ENCODE peak calls at places on chromosomes 11 and 22, in nine cellular contexts. Z is K562, M is keratinocyte, L is left ventricle myocardium inferior, V is AG09319, N is HFFc6, P is A549, O is mucosa of descending colon, W is H9. A is an unnamed sample.

GRCh38 chr11:20671856-20672546 is 2.6 kb downstream of the NELL1 start:
- DNase-seq in M (no peak), W (no peak), N (peak; percentile 2), Z (peak; percentile 4), P (peak; percentile 31), O (no peak), L (no peak), V (no peak), A (no peak)

GRCh38 chr22:21762712-21763581 is 27.4 kb upstream of the YPEL1 start:
- DNase-seq in L (no peak), N (no peak), V (no peak), Z (no peak), W (no peak), O (no peak), M (no peak), P (no peak), A (no peak)

GRCh38 chr22:22452211-22452610 is 56.3 kb downstream of the ZNF280B start:
- DNase-seq in L (no peak), W (no peak), O (no peak), P (no peak), M (no peak), N (no peak), V (no peak), Z (no peak), A (no peak)

GRCh38 chr22:20584872-20585639 is 77.6 kb downstream of the MED15 start:
- DNase-seq in W (no peak), L (peak; percentile 15), V (no peak), O (no peak), P (no peak), M (no peak), N (no peak), Z (no peak), A (no peak)

GRCh38 chr11:15941206-15941770 is 415.1 kb downstream of the SOX6 start:
- DNase-seq in V (peak; percentile 28), O (no peak), M (no peak), N (peak; percentile 2), L (peak; percentile 27), W (peak; percentile 87), Z (peak; percentile 76), P (no peak), A (no peak)

GRCh38 chr11:47886096-47886495 is 37.9 kb upstream of the NUP160 start:
- DNase-seq in Z (no peak), W (no peak), P (no peak), V (no peak), L (no peak), M (no peak), O (peak; percentile 20), N (peak; percentile 74), A (peak; percentile 75)

GRCh38 chr11:72228229-72228843 is 3.8 kb downstream of the INPPL1 start:
- DNase-seq in O (no peak), N (no peak), Z (no peak), L (no peak), P (no peak), M (no peak), V (no peak), W (peak; percentile 39), A (no peak)

GRCh38 chr11:115616941-115617340 is 112.7 kb upstream of the CADM1 start:
- DNase-seq in N (no peak), P (no peak), M (no peak), V (peak; percentile 8), W (no peak), O (peak; percentile 3), Z (no peak), L (peak; percentile 27), A (peak; percentile 44)

GRCh38 chr11:63517156-63517555 is 11.3 kb downstream of the LGALS12 start:
- DNase-seq in M (no peak), N (no peak), V (no peak), L (no peak), Z (peak; percentile 88), P (no peak), O (no peak), W (no peak), A (no peak)

DNA sequence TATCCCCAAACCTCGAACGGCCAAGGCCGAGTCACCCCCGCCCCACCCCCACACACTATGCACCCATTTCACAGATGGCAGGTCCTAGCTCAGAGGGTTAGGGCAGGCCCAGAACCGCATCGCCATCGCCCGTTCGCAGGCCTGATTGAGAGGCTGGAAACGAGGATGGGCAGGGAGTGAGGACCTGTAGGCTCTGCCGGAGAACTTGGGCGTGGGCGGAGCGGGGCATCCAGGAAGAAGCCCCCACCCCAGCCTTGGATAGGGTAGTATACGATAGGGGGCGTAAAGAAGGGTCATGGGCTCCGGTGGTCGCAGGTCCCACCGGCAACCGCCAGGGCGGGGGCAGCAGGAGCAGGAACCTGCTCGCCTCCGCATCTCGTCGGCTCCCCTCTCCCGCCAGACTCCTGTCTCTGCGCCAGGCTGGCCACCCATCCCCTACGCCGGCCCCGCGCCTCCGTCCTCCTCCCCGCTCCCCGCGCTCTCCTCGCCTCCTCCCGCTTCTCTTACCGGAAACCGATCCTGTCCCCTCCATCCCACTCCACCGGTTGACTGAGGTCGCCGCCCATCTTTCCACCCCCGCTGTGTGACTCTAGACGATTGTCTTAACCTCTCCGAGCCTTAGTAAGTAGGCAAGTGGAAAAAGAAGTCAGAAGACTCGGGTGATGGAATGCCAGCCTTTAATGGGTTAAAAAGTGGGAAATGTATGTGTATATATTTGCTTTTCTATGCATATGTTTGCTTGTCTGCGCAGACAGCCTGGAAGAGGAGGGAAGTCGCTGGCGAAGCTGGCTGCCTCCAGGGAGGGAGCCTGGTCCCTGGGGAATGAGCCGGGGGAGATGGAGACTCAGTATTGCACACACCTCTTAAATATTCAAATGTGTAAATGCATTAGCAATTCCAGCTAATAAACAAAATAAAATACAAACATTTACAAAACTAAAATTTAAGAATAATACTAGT is 52.8 kb downstream of the CYTH4 start:
- DNase-seq in V (no peak), M (no peak), O (no peak), L (no peak), P (no peak), Z (no peak), N (no peak), W (peak; percentile 74), A (no peak)
- TF ChIP-seq CTCF in V (no peak), M (no peak), O (no peak), L (no peak), P (no peak), Z (no peak), N (peak; percentile 4), W (peak; percentile 60), A (no peak)

GRCh38 chr11:126914941-126915340 is 85.6 kb downstream of the KIRREL3 start:
- DNase-seq in O (no peak), P (no peak), V (peak; percentile 49), Z (no peak), N (peak; percentile 16), M (no peak), W (no peak), L (no peak), A (peak; percentile 83)
- TF ChIP-seq CTCF in O (no peak), P (no peak), V (no peak), Z (no peak), N (no peak), M (no peak), W (no peak), L (no peak), A (no peak)

DNA sequence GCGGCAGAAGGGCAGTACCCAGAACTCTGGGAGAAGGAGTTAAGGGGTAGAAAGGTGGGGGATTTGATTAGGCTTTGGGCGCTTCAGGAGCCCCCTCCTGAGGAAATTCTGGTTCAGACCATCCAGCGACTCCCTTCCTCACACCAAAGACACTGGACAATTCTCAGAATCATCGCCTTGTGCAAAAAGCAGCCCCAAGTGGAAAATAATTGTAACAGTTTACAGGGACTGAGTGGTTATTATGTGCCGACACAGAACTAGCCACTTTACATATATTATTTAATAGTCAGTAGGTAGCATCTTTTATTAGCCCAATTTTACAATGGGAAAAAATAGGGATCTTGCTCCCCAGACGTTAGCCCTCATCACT is 667 bp upstream of the TRIM3 start:
- DNase-seq in V (no peak), N (peak; percentile 23), P (no peak), L (no peak), W (no peak), Z (no peak), O (no peak), M (no peak), A (no peak)
- TF ChIP-seq CTCF in V (no peak), N (peak; percentile 5), P (no peak), L (no peak), W (no peak), Z (no peak), O (no peak), M (no peak), A (no peak)

GRCh38 chr11:59545179-59546020 is 34.1 kb downstream of the OR4D9 start:
- DNase-seq in P (peak; percentile 76), N (no peak), M (no peak), Z (peak; percentile 98), V (no peak), O (no peak), L (no peak), W (peak; percentile 47), A (peak; percentile 98)

GRCh38 chr11:59542142-59542810 is 30.9 kb downstream of the OR4D9 start:
- DNase-seq in Z (no peak), M (no peak), P (no peak), L (no peak), V (no peak), O (no peak), N (no peak), W (peak; percentile 1), A (no peak)

GRCh38 chr11:59550368-59550841 is 39.1 kb downstream of the OR4D9 start:
- DNase-seq in W (peak; percentile 96), O (peak; percentile 86), P (peak; percentile 76), V (peak; percentile 94), Z (peak; percentile 97), N (peak; percentile 98), L (peak; percentile 68), M (no peak), A (peak; percentile 90)

GRCh38 chr11:59548309-59548656 is 36.9 kb downstream of the OR4D9 start:
- DNase-seq in O (no peak), W (no peak), N (no peak), V (no peak), P (no peak), Z (no peak), L (no peak), M (no peak), A (no peak)

GRCh38 chr11:59544869-59545178 is 33.5 kb downstream of the OR4D9 start:
- DNase-seq in N (no peak), O (no peak), W (no peak), P (no peak), V (no peak), M (no peak), L (no peak), Z (no peak), A (no peak)
- TF ChIP-seq CTCF in N (no peak), O (no peak), W (no peak), P (no peak), V (no peak), M (no peak), L (no peak), Z (no peak), A (no peak)

DNA sequence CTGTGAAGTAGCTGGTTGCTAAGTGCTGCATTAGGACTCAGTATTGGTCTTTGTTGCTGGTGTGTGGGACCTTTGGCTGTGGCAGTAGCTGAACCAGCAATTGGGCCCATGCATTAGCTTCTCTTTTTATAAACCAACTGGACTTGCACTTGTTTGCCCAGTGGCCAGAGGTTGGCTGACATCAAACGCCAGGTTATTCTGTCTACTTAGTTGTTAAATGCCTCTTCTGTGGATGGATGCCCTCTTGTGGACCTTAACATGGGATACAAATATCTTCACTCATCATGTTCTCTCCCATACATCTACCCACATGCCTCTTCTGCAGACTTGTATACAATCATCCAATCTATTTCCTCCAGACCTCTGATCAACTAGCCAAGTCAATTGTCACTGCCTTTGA is 26.4 kb upstream of the ARHGAP20 start:
- DNase-seq in M (no peak), W (no peak), O (no peak), P (no peak), V (no peak), N (no peak), Z (no peak), L (no peak), A (no peak)
- TF ChIP-seq CTCF in M (no peak), W (peak; percentile 17), O (no peak), P (no peak), V (no peak), N (peak; percentile 8), Z (no peak), L (no peak), A (no peak)

GRCh38 chr11:7448126-7448525 is 37.2 kb upstream of the OLFML1 start:
- DNase-seq in W (peak; percentile 62), N (no peak), L (no peak), Z (no peak), P (no peak), M (no peak), O (no peak), V (no peak), A (no peak)
- TF ChIP-seq CTCF in W (peak; percentile 59), N (peak; percentile 13), L (no peak), Z (peak; percentile 10), P (no peak), M (no peak), O (no peak), V (no peak), A (no peak)

A was measured in fibroblast of villous mesenchyme.